ENCODE peak calls at places on chromosomes 16 and 17, in five cellular contexts. X, W, M, Z and Y are unnamed samples.

GRCh38 chr17:7258731-7259554 is 3.3 kb downstream of the CLDN7 start:
- DNase-seq in X (peak), W (no peak), M (peak), Z (no peak), Y (peak)

GRCh38 chr16:87064731-87065720 is 252.2 kb downstream of the C16orf95 start:
- DNase-seq in X (no peak), W (no peak), M (no peak), Z (no peak), Y (no peak)

GRCh38 chr17:78127240-78127887 is 1.2 kb downstream of the TMC6 start:
- DNase-seq in X (peak), W (no peak), M (no peak), Z (no peak), Y (no peak)

GRCh38 chr16:88545781-88546180 is 24.4 kb upstream of the ZC3H18 start:
- DNase-seq in X (no peak), W (no peak), M (no peak), Z (no peak), Y (no peak)

GRCh38 chr16:1772908-1773702 is at the start of gene MRPS34:
- DNase-seq in X (no peak), W (peak), M (peak), Z (peak), Y (peak)

GRCh38 chr17:42459256-42459982 is 741 bp downstream of the ATP6V0A1 start:
- DNase-seq in X (peak), W (peak), M (peak), Z (no peak), Y (peak)

GRCh38 chr16:685967-686366 is 1.8 kb upstream of the JMJD8 start:
- DNase-seq in X (no peak), W (no peak), M (peak), Z (no peak), Y (peak)

GRCh38 chr17:33200587-33200986 is 92.5 kb downstream of the ASIC2 start:
- DNase-seq in X (no peak), W (no peak), M (no peak), Z (no peak), Y (peak)

GRCh38 chr17:21452377-21453143 is 76.4 kb downstream of the KCNJ12 start:
- DNase-seq in X (peak), W (peak), M (peak), Z (no peak), Y (peak)

DNA sequence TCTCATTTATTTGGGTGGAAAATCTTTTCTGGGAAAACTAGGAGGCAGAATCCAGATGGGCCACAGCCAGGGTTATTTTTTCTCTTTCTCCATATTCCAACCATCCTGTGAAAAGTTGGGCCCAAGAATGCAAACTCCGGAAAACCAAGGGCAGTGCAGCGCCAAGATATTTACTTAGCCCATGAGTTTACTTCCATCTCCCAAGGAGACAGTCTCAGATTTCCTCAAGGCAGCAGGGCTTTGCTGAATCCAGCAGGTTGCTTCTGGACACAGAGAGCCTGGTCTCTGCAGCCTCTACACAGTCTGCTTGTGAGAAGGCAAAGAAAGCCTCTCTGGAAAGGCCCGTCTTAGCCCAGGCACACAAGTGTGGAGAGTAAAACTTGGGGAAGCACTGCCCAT is 15.7 kb downstream of the COPRS start:
- DNase-seq in X (no peak), W (peak), M (peak), Z (no peak), Y (no peak)
- H3K4me3 ChIP-seq in X (no peak), W (no peak), M (no peak), Z (no peak), Y (no peak)

DNA sequence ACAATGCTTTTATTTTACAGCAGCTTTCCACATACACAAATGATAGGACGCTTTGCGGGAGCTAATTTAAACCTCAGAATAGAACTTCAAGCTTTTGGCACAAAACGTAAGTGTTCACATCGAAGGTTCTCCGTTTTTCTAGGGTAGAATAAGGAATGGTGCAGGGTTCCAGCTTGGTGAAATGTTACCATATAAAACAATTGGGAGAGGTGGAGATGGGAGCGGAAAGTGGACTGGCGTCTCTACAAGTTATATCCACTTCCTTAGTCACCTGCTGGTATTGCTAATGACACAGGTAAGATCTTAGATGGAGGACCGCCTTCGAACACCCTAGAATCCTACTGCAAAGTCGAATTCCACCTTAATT is 1.7 kb upstream of the NXN start:
- DNase-seq in X (no peak), W (no peak), M (no peak), Z (no peak), Y (no peak)
- TF ChIP-seq CTCF in X (no peak), W (no peak), M (no peak), Z (no peak), Y (no peak)

DNA sequence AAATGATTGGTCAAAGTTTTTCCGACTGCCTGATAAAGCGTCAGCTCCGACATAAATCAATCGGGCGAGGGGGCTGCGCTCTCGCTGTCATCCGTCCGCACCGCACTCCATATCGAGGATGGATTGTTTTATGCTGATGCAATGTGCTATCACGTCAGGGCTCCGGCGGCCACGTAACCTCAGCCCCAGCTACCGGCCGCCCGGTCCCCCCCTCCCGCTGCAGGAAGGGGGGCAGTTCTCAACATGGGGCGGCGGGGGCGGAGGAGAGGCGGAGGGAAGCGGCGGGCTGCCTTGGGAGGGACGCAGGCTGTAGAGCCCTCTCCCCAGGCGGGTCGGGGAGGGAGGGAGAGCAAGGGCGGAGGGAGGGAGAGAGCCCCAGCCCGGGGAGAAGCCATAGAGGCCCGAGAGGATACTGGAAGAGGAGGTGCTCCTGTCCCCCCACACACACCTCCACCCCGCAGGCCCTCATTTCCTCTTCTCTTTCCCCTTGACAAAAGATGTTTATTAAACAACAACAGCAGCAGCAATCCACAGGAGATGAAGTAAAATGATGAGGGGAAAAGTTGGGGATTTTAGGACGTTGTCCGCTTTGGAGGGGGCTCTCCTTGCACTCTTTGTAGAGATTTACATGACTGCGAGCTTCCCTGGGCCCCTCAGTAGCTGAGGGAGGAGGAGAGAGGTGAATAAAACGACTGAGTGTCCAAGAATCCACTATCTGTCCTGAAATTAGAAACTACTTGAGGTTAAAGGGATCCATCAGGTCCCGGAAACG is 498 bp upstream of the HOXB9 start:
- DNase-seq in X (no peak), W (no peak), M (peak), Z (no peak), Y (no peak)
- H3K4me3 ChIP-seq in X (peak), W (peak), M (no peak), Z (peak), Y (no peak)

GRCh38 chr16:79449067-79449466 is 151.5 kb downstream of the MAF start:
- DNase-seq in X (no peak), W (no peak), M (no peak), Z (no peak), Y (no peak)

GRCh38 chr16:79451196-79451816 is 149.2 kb downstream of the MAF start:
- DNase-seq in X (no peak), W (no peak), M (no peak), Z (peak), Y (no peak)

GRCh38 chr16:79444522-79445040 is 156.0 kb downstream of the MAF start:
- DNase-seq in X (no peak), W (no peak), M (no peak), Z (no peak), Y (no peak)

DNA sequence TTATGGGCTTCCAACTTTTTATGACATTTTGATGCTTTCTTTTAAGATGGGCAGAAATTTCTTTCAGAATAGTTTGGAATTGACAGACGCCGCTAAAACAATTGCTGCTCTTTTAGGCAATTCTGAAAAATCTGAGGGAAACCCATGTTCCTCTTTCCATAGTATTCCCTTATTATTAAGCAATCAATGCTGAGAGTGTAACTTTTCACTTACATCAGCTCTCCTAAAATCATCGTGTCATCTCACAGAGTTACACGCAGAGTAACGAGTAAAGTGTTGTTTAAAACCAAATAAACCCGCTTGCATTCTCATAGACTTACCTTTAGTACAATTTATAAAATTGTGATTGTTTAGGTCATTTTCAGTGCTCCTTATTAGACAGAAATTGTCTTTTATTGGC is 150.6 kb downstream of the MAF start:
- DNase-seq in X (no peak), W (no peak), M (no peak), Z (no peak), Y (no peak)
- TF ChIP-seq CTCF in X (no peak), W (no peak), M (no peak), Z (no peak), Y (no peak)